ENCODE peak calls at places on chromosome 11, in eight cellular contexts. V is nephron progenitor cell, W is AG04450, Z is A549, X is adipocyte, K is ovary, R is SK-N-SH, U is T-helper 1 cell. N is an unnamed sample.

GRCh38 chr11:129291556-129291955 is 84.1 kb upstream of the BARX2 start:
- DNase-seq in V (no peak), X (no peak), K (no peak), Z (no peak), W (no peak), R (no peak), U (no peak), N (no peak)

GRCh38 chr11:104705475-104706195 is 192.6 kb downstream of the CASP12 start:
- DNase-seq in R (no peak), U (peak; percentile 97), V (no peak), X (no peak), K (no peak), Z (no peak), W (no peak), N (no peak)

GRCh38 chr11:27214713-27215112 is 148.3 kb downstream of the CCDC34 start:
- DNase-seq in X (peak; percentile 35), R (no peak), W (no peak), K (no peak), U (no peak), V (no peak), Z (no peak), N (no peak)

GRCh38 chr11:77109236-77110019 is 6.8 kb downstream of the OMP start:
- DNase-seq in K (no peak), V (no peak), U (no peak), X (peak; percentile 18), W (no peak), R (no peak), Z (no peak), N (no peak)

GRCh38 chr11:131723088-131723487 is 352.7 kb downstream of the NTM start:
- DNase-seq in Z (no peak), X (no peak), V (no peak), K (no peak), W (no peak), R (no peak), U (no peak), N (no peak)

GRCh38 chr11:134471341-134472187 is 59.5 kb upstream of the B3GAT1 start:
- DNase-seq in K (no peak), X (no peak), W (no peak), R (peak; percentile 76), V (no peak), Z (no peak), U (no peak), N (peak; percentile 27)

GRCh38 chr11:1869427-1870325 is 16.8 kb downstream of the LSP1 start:
- DNase-seq in V (no peak), K (no peak), X (no peak), W (no peak), R (no peak), Z (peak; percentile 59), U (no peak), N (no peak)

GRCh38 chr11:108239076-108239475 is 16.2 kb downstream of the ATM start:
- DNase-seq in W (no peak), V (no peak), K (no peak), X (no peak), Z (no peak), R (no peak), U (no peak), N (no peak)

GRCh38 chr11:34033399-34033798 is 18.1 kb upstream of the CAPRIN1 start:
- DNase-seq in Z (no peak), X (no peak), U (no peak), K (no peak), W (no peak), V (no peak), R (no peak), N (no peak)

GRCh38 chr11:47991266-47991830 is 11.0 kb downstream of the PTPRJ start:
- DNase-seq in K (no peak), W (no peak), X (no peak), V (no peak), Z (peak; percentile 62), U (no peak), R (no peak), N (no peak)

N was measured in type B pancreatic cell.